ENCODE peak calls at places on chromosomes 13 and 19, in four cellular contexts. One of them, this sample, is unnamed.

GRCh38 chr19:11225172-11225571 is 14.2 kb upstream of the ANGPTL8 start:
- DNase-seq in C1 segment of cervical spinal cord: no peak
- DNase-seq in stimulated activated CD8-positive, alpha-beta memory T cell treated with anti-CD3 and anti-CD28 coated beads, Interleukin-7, amount 100 ng/mL, for 1 hour: no peak
- DNase-seq in GM04503: no peak
- DNase-seq in this sample: no peak

GRCh38 chr19:36009220-36009619 is 607 bp upstream of the SYNE4 start:
- DNase-seq in C1 segment of cervical spinal cord: peak; percentile 5
- DNase-seq in stimulated activated CD8-positive, alpha-beta memory T cell treated with anti-CD3 and anti-CD28 coated beads, Interleukin-7, amount 100 ng/mL, for 1 hour: no peak
- DNase-seq in GM04503: no peak
- DNase-seq in this sample: peak; percentile 54

GRCh38 chr13:102003848-102004570 is 397.8 kb downstream of the FGF14 start:
- DNase-seq in C1 segment of cervical spinal cord: no peak
- DNase-seq in stimulated activated CD8-positive, alpha-beta memory T cell treated with anti-CD3 and anti-CD28 coated beads, Interleukin-7, amount 100 ng/mL, for 1 hour: no peak
- DNase-seq in GM04503: no peak
- DNase-seq in this sample: no peak

GRCh38 chr19:18294467-18294864 is 13.0 kb upstream of the JUND start:
- DNase-seq in C1 segment of cervical spinal cord: no peak
- DNase-seq in stimulated activated CD8-positive, alpha-beta memory T cell treated with anti-CD3 and anti-CD28 coated beads, Interleukin-7, amount 100 ng/mL, for 1 hour: peak; percentile 85
- DNase-seq in GM04503: no peak
- DNase-seq in this sample: no peak

GRCh38 chr19:12090807-12091206 is 26.3 kb downstream of the ZNF844 start:
- DNase-seq in C1 segment of cervical spinal cord: peak; percentile 8
- DNase-seq in stimulated activated CD8-positive, alpha-beta memory T cell treated with anti-CD3 and anti-CD28 coated beads, Interleukin-7, amount 100 ng/mL, for 1 hour: peak; percentile 19
- DNase-seq in GM04503: no peak
- DNase-seq in this sample: peak; percentile 48

GRCh38 chr13:51862965-51863364 is 1.2 kb downstream of the CCDC70 start:
- DNase-seq in C1 segment of cervical spinal cord: no peak
- DNase-seq in stimulated activated CD8-positive, alpha-beta memory T cell treated with anti-CD3 and anti-CD28 coated beads, Interleukin-7, amount 100 ng/mL, for 1 hour: no peak
- DNase-seq in GM04503: no peak
- DNase-seq in this sample: no peak

GRCh38 chr13:66585669-66586203 is 644.4 kb downstream of the PCDH9 start:
- DNase-seq in C1 segment of cervical spinal cord: no peak
- DNase-seq in stimulated activated CD8-positive, alpha-beta memory T cell treated with anti-CD3 and anti-CD28 coated beads, Interleukin-7, amount 100 ng/mL, for 1 hour: no peak
- DNase-seq in GM04503: no peak
- DNase-seq in this sample: no peak

GRCh38 chr19:49058592-49058991 is 1.0 kb upstream of the CGB7 start:
- DNase-seq in C1 segment of cervical spinal cord: no peak
- DNase-seq in stimulated activated CD8-positive, alpha-beta memory T cell treated with anti-CD3 and anti-CD28 coated beads, Interleukin-7, amount 100 ng/mL, for 1 hour: no peak
- DNase-seq in GM04503: no peak
- DNase-seq in this sample: no peak

GRCh38 chr19:3975637-3976087 is 4.8 kb upstream of the DAPK3 start:
- DNase-seq in C1 segment of cervical spinal cord: no peak
- DNase-seq in stimulated activated CD8-positive, alpha-beta memory T cell treated with anti-CD3 and anti-CD28 coated beads, Interleukin-7, amount 100 ng/mL, for 1 hour: no peak
- DNase-seq in GM04503: no peak
- DNase-seq in this sample: no peak

GRCh38 chr13:78137404-78138142 is 218.9 kb upstream of the EDNRB start:
- DNase-seq in C1 segment of cervical spinal cord: peak; percentile 6
- DNase-seq in stimulated activated CD8-positive, alpha-beta memory T cell treated with anti-CD3 and anti-CD28 coated beads, Interleukin-7, amount 100 ng/mL, for 1 hour: no peak
- DNase-seq in GM04503: peak; percentile 27
- DNase-seq in this sample: peak; percentile 77

GRCh38 chr13:20492641-20493040 is 33.0 kb downstream of the CRYL1 start:
- DNase-seq in C1 segment of cervical spinal cord: no peak
- DNase-seq in stimulated activated CD8-positive, alpha-beta memory T cell treated with anti-CD3 and anti-CD28 coated beads, Interleukin-7, amount 100 ng/mL, for 1 hour: no peak
- DNase-seq in GM04503: no peak
- DNase-seq in this sample: no peak

GRCh38 chr19:6470173-6470572 is 6.1 kb downstream of the CRB3 start:
- DNase-seq in C1 segment of cervical spinal cord: no peak
- DNase-seq in stimulated activated CD8-positive, alpha-beta memory T cell treated with anti-CD3 and anti-CD28 coated beads, Interleukin-7, amount 100 ng/mL, for 1 hour: no peak
- DNase-seq in GM04503: no peak
- DNase-seq in this sample: no peak

GRCh38 chr19:8973501-8974091 is 36.6 kb downstream of the MUC16 start:
- DNase-seq in C1 segment of cervical spinal cord: no peak
- DNase-seq in stimulated activated CD8-positive, alpha-beta memory T cell treated with anti-CD3 and anti-CD28 coated beads, Interleukin-7, amount 100 ng/mL, for 1 hour: no peak
- DNase-seq in GM04503: no peak
- DNase-seq in this sample: no peak

GRCh38 chr19:50891253-50891625 is 18.0 kb downstream of the KLK2 start:
- DNase-seq in C1 segment of cervical spinal cord: no peak
- DNase-seq in stimulated activated CD8-positive, alpha-beta memory T cell treated with anti-CD3 and anti-CD28 coated beads, Interleukin-7, amount 100 ng/mL, for 1 hour: no peak
- DNase-seq in GM04503: no peak
- DNase-seq in this sample: no peak